ENCODE peak calls at places on chromosomes 6 and 20, in seven cellular contexts. T, M, U, Z, E, H and O are unnamed samples.

GRCh38 chr6:110809792-110810191 is 5.5 kb downstream of the CDK19 start:
- DNase-seq in T (no peak), M (no peak), U (no peak), Z (no peak), E (no peak), H (no peak), O (no peak)

GRCh38 chr20:1806456-1806855 is 88.8 kb upstream of the SIRPA start:
- DNase-seq in T (no peak), M (no peak), U (no peak), Z (no peak), E (no peak), H (no peak), O (no peak)

GRCh38 chr6:12506211-12506610 is 210.4 kb upstream of the PHACTR1 start:
- DNase-seq in T (no peak), M (no peak), U (no peak), Z (no peak), E (no peak), H (no peak), O (no peak)

GRCh38 chr6:163935158-163935762 is 520.7 kb downstream of the QKI start:
- DNase-seq in T (no peak), M (no peak), U (no peak), Z (no peak), E (no peak), H (peak), O (no peak)

GRCh38 chr20:49318091-49318429 is 40.2 kb upstream of the ZNFX1 start:
- DNase-seq in T (no peak), M (no peak), U (no peak), Z (no peak), E (no peak), H (no peak), O (no peak)

GRCh38 chr6:10170816-10171215 is 244.1 kb downstream of the TFAP2A start:
- DNase-seq in T (no peak), M (no peak), U (no peak), Z (no peak), E (no peak), H (no peak), O (no peak)

GRCh38 chr6:47256361-47256760 is 53.3 kb downstream of the TNFRSF21 start:
- DNase-seq in T (no peak), M (no peak), U (no peak), Z (no peak), E (peak), H (no peak), O (no peak)

GRCh38 chr6:152338335-152339125 is 298.6 kb downstream of the SYNE1 start:
- DNase-seq in T (peak), M (no peak), U (peak), Z (peak), E (peak), H (peak), O (no peak)

GRCh38 chr6:70864404-70864803 is 92.5 kb downstream of the B3GAT2 start:
- DNase-seq in T (no peak), M (no peak), U (no peak), Z (no peak), E (no peak), H (no peak), O (no peak)

GRCh38 chr6:111566222-111566717 is 39.4 kb downstream of the TRAF3IP2 start:
- DNase-seq in T (no peak), M (no peak), U (no peak), Z (no peak), E (no peak), H (no peak), O (no peak)

GRCh38 chr6:43972915-43973304 is 154.3 kb downstream of the MRPL14 start:
- DNase-seq in T (peak), M (peak), U (no peak), Z (peak), E (peak), H (peak), O (peak)

GRCh38 chr6:75800708-75801505 is 51.9 kb downstream of the MYO6 start:
- DNase-seq in T (no peak), M (no peak), U (no peak), Z (no peak), E (no peak), H (no peak), O (no peak)

GRCh38 chr20:33915726-33916331 is 77.9 kb upstream of the RALY start:
- DNase-seq in T (no peak), M (peak), U (peak), Z (no peak), E (no peak), H (peak), O (no peak)

GRCh38 chr6:24797596-24798216 is 1.0 kb downstream of the ARMH2 start:
- DNase-seq in T (no peak), M (no peak), U (no peak), Z (no peak), E (peak), H (no peak), O (no peak)

GRCh38 chr6:156851447-156851846 is 74.3 kb downstream of the ARID1B start:
- DNase-seq in T (no peak), M (no peak), U (no peak), Z (no peak), E (no peak), H (no peak), O (no peak)

GRCh38 chr6:43308101-43308989 is at the start of gene CRIP3:
- DNase-seq in T (no peak), M (no peak), U (peak), Z (peak), E (peak), H (peak), O (no peak)

GRCh38 chr6:21900730-21901129 is 307.2 kb downstream of the SOX4 start:
- DNase-seq in T (no peak), M (no peak), U (no peak), Z (peak), E (peak), H (no peak), O (no peak)

GRCh38 chr20:19520261-19520660 is 237.8 kb upstream of the RIN2 start:
- DNase-seq in T (no peak), M (no peak), U (no peak), Z (no peak), E (no peak), H (no peak), O (no peak)

GRCh38 chr6:27059621-27060425 is 187.7 kb upstream of the PRSS16 start:
- DNase-seq in T (no peak), M (no peak), U (no peak), Z (no peak), E (no peak), H (no peak), O (no peak)

GRCh38 chr20:56322661-56323060 is 36.1 kb upstream of the FAM210B start:
- DNase-seq in T (no peak), M (no peak), U (no peak), Z (no peak), E (no peak), H (no peak), O (no peak)

GRCh38 chr6:163780993-163781392 is 366.5 kb downstream of the QKI start:
- DNase-seq in T (no peak), M (no peak), U (no peak), Z (no peak), E (peak), H (peak), O (no peak)

DNA sequence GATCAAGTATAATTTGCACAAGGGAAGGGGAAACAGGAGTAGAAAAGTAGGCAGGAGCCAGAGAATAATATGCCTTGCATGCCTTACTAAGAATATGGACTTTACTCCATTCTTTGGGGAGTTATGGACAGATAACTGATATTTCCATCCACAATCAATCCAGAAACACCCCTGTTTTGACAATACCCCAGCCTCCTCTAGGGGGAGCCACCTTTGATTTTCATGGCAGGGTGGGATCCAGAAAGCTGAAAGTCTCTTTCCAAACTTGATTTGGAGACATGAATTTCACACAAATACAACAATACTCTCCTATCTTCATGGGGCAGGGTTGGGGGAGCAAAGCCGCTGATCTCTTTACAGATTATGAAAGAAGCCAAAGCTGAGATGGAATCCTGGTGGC is 404.1 kb downstream of the FOXA2 start:
- DNase-seq in T (no peak), M (no peak), U (no peak), Z (no peak), E (no peak), H (no peak), O (no peak)
- TF ChIP-seq CTCF in T (no peak), M (no peak), U (no peak), Z (no peak), E (no peak), H (no peak), O (no peak)

GRCh38 chr20:53302695-53303094 is 290.9 kb downstream of the ZNF217 start:
- DNase-seq in T (no peak), M (no peak), U (no peak), Z (no peak), E (no peak), H (no peak), O (no peak)
- TF ChIP-seq CTCF in T (no peak), M (no peak), U (no peak), Z (no peak), E (no peak), H (no peak), O (no peak)

DNA sequence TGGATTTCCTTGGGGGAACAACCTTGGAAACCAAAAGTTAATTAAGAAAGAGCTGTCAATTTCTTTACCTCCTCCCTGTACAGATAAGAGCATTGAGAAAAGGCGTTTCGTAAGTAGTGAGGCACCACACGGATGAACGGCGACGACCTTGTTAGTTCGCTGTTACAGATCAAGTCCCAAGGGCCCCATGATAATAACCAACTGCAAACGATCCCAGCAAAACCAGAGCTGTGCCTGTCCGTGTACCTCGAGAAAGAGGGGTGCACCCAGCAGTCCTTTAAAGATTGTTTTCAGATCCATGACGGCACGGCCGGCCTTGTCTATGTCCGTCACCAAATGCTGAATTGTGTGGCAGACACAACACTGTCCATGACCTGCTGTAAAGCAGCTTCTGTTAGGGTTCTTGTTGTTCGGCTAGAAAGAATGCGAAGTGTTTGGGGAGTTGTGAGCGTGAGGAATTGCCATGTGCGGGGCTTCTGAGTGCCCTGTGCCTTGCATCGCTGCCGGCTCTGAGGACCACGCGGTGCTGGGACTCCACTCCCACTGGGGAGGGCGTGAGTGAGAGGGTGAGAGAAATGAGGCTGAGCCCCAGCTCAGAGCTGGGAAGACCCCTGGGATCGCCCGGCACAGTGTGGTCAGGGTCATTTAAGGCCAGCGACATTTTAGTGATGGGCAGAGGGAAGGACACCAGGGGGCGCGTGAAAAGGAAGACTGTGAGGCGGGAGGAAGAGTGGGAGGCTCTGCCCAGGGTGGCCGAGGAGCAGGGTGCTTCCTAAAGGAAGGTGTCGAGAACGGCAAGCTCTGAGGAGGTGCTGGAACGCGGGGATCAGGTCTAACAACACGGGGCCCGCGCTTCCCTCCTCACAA is 136.8 kb upstream of the RPS6KA2 start:
- DNase-seq in T (no peak), M (no peak), U (no peak), Z (no peak), E (no peak), H (no peak), O (peak)
- TF ChIP-seq CTCF in T (no peak), M (no peak), U (no peak), Z (no peak), E (no peak), H (no peak), O (no peak)

GRCh38 chr20:45153147-45153546 is 21.6 kb upstream of the PI3 start:
- DNase-seq in T (no peak), M (no peak), U (no peak), Z (no peak), E (peak), H (no peak), O (no peak)

GRCh38 chr20:45156728-45157127 is 18.0 kb upstream of the PI3 start:
- DNase-seq in T (no peak), M (no peak), U (no peak), Z (no peak), E (no peak), H (no peak), O (no peak)

GRCh38 chr20:45157977-45158376 is 16.7 kb upstream of the PI3 start:
- DNase-seq in T (no peak), M (no peak), U (no peak), Z (no peak), E (peak), H (no peak), O (no peak)

GRCh38 chr20:45153756-45154155 is 20.9 kb upstream of the PI3 start:
- DNase-seq in T (no peak), M (no peak), U (no peak), Z (no peak), E (no peak), H (no peak), O (no peak)

GRCh38 chr20:45154183-45154582 is 20.5 kb upstream of the PI3 start:
- DNase-seq in T (no peak), M (no peak), U (no peak), Z (no peak), E (peak), H (no peak), O (no peak)
- TF ChIP-seq CTCF in T (no peak), M (no peak), U (no peak), Z (no peak), E (no peak), H (no peak), O (peak)

DNA sequence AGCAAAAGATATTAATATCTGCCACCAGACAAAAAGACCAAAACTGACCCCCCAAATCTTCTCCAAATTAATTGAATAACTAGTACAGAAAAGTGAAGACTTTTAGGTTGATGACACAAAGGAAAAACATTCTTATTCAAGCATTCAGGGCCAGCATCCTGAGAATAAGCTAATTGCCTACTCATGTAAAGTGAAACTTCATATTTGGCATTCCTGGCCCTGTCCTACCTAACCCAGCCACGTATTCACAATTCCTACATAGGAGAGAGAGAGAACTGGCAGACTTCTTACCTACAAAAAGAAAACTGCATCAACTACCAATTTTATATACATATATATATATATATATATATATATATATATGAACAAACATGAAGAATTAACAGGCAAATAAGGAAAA is 4.9 kb upstream of the ASCC3 start:
- DNase-seq in T (no peak), M (no peak), U (no peak), Z (no peak), E (no peak), H (no peak), O (no peak)
- TF ChIP-seq CTCF in T (no peak), M (no peak), U (no peak), Z (no peak), E (no peak), H (no peak), O (no peak)